ENCODE peak calls at places on chromosomes 3 and 15, in four cellular contexts. One of them, this sample, is unnamed.

GRCh38 chr3:43223670-43224364 is 62.5 kb upstream of the SNRK start:
- DNase-seq in fibroblast of mammary gland: peak
- DNase-seq in prostate gland: no peak
- DNase-seq in hepatocyte: no peak
- DNase-seq in this sample: no peak

GRCh38 chr3:55519016-55519415 is 31.9 kb upstream of the WNT5A start:
- DNase-seq in fibroblast of mammary gland: peak
- DNase-seq in prostate gland: no peak
- DNase-seq in hepatocyte: no peak
- DNase-seq in this sample: no peak

GRCh38 chr3:167967257-167968010 is 128.3 kb downstream of the GOLIM4 start:
- DNase-seq in fibroblast of mammary gland: no peak
- DNase-seq in prostate gland: no peak
- DNase-seq in hepatocyte: no peak
- DNase-seq in this sample: peak

GRCh38 chr3:155646554-155647189 is 98.2 kb downstream of the PLCH1 start:
- DNase-seq in fibroblast of mammary gland: no peak
- DNase-seq in prostate gland: no peak
- DNase-seq in hepatocyte: no peak
- DNase-seq in this sample: no peak

GRCh38 chr15:76776480-76776879 is 128.7 kb downstream of the SCAPER start:
- DNase-seq in fibroblast of mammary gland: no peak
- DNase-seq in prostate gland: no peak
- DNase-seq in hepatocyte: no peak
- DNase-seq in this sample: no peak

GRCh38 chr3:101479022-101479421 is 34.0 kb downstream of the SENP7 start:
- DNase-seq in fibroblast of mammary gland: no peak
- DNase-seq in prostate gland: no peak
- DNase-seq in hepatocyte: no peak
- DNase-seq in this sample: no peak

GRCh38 chr15:43954181-43954621 is 127.4 kb downstream of the WDR76 start:
- DNase-seq in fibroblast of mammary gland: peak
- DNase-seq in prostate gland: no peak
- DNase-seq in hepatocyte: no peak
- DNase-seq in this sample: no peak

GRCh38 chr3:187281191-187281714 is 10.3 kb downstream of the MASP1 start:
- DNase-seq in fibroblast of mammary gland: peak
- DNase-seq in prostate gland: no peak
- DNase-seq in hepatocyte: peak
- DNase-seq in this sample: no peak

GRCh38 chr3:129624347-129625070 is 18.0 kb upstream of the PLXND1 start:
- DNase-seq in fibroblast of mammary gland: no peak
- DNase-seq in prostate gland: no peak
- DNase-seq in hepatocyte: no peak
- DNase-seq in this sample: no peak

GRCh38 chr3:54065551-54065950 is 56.8 kb upstream of the CACNA2D3 start:
- DNase-seq in fibroblast of mammary gland: no peak
- DNase-seq in prostate gland: no peak
- DNase-seq in hepatocyte: no peak
- DNase-seq in this sample: no peak

GRCh38 chr15:50797926-50798325 is 32.4 kb upstream of the SPPL2A start:
- DNase-seq in fibroblast of mammary gland: no peak
- DNase-seq in prostate gland: peak
- DNase-seq in hepatocyte: peak
- DNase-seq in this sample: peak

GRCh38 chr3:196712514-196713413 is 587 bp downstream of the PIGX start:
- DNase-seq in fibroblast of mammary gland: peak
- DNase-seq in prostate gland: peak
- DNase-seq in hepatocyte: peak
- DNase-seq in this sample: peak

GRCh38 chr15:25247418-25248030 is 191.3 kb downstream of the UBE3A start:
- DNase-seq in fibroblast of mammary gland: no peak
- DNase-seq in prostate gland: no peak
- DNase-seq in hepatocyte: no peak
- DNase-seq in this sample: no peak

GRCh38 chr3:40753371-40753770 is 228.6 kb downstream of the ZNF621 start:
- DNase-seq in fibroblast of mammary gland: no peak
- DNase-seq in prostate gland: no peak
- DNase-seq in hepatocyte: no peak
- DNase-seq in this sample: no peak

GRCh38 chr15:82963356-82964341 is 11.1 kb upstream of the HOMER2 start:
- DNase-seq in fibroblast of mammary gland: peak
- DNase-seq in prostate gland: no peak
- DNase-seq in hepatocyte: no peak
- DNase-seq in this sample: no peak

GRCh38 chr3:117404756-117405155 is 695.2 kb downstream of the TUSC7 start:
- DNase-seq in fibroblast of mammary gland: no peak
- DNase-seq in prostate gland: no peak
- DNase-seq in hepatocyte: no peak
- DNase-seq in this sample: no peak

GRCh38 chr3:81218023-81218422 is 543.4 kb downstream of the GBE1 start:
- DNase-seq in fibroblast of mammary gland: peak
- DNase-seq in prostate gland: no peak
- DNase-seq in hepatocyte: peak
- DNase-seq in this sample: no peak

GRCh38 chr15:49848824-49849209 is 228.0 kb downstream of the DTWD1 start:
- DNase-seq in fibroblast of mammary gland: peak
- DNase-seq in prostate gland: no peak
- DNase-seq in hepatocyte: no peak
- DNase-seq in this sample: no peak

GRCh38 chr15:101675015-101675414 is 22.8 kb upstream of the TM2D3 start:
- DNase-seq in fibroblast of mammary gland: peak
- DNase-seq in prostate gland: no peak
- DNase-seq in hepatocyte: no peak
- DNase-seq in this sample: no peak

GRCh38 chr3:154862265-154862664 is 217.9 kb upstream of the MME start:
- DNase-seq in fibroblast of mammary gland: peak
- DNase-seq in prostate gland: no peak
- DNase-seq in hepatocyte: no peak
- DNase-seq in this sample: no peak

GRCh38 chr15:80160570-80161156 is 7.9 kb downstream of the FAH start:
- DNase-seq in fibroblast of mammary gland: peak
- DNase-seq in prostate gland: no peak
- DNase-seq in hepatocyte: peak
- DNase-seq in this sample: no peak

GRCh38 chr3:64351713-64352595 is 126.7 kb upstream of the PRICKLE2 start:
- DNase-seq in fibroblast of mammary gland: no peak
- DNase-seq in prostate gland: no peak
- DNase-seq in hepatocyte: no peak
- DNase-seq in this sample: no peak

GRCh38 chr15:25240461-25241021 is 198.3 kb downstream of the UBE3A start:
- DNase-seq in fibroblast of mammary gland: no peak
- DNase-seq in prostate gland: no peak
- DNase-seq in hepatocyte: no peak
- DNase-seq in this sample: no peak

GRCh38 chr15:73982251-73982962 is 9.7 kb downstream of the STOML1 start:
- DNase-seq in fibroblast of mammary gland: peak
- DNase-seq in prostate gland: peak
- DNase-seq in hepatocyte: peak
- DNase-seq in this sample: no peak

GRCh38 chr3:122183893-122184590 is 574 bp downstream of the CASR start:
- DNase-seq in fibroblast of mammary gland: no peak
- DNase-seq in prostate gland: no peak
- DNase-seq in hepatocyte: no peak
- DNase-seq in this sample: no peak

GRCh38 chr3:89488800-89489580 is 381.6 kb downstream of the EPHA3 start:
- DNase-seq in fibroblast of mammary gland: no peak
- DNase-seq in prostate gland: no peak
- DNase-seq in hepatocyte: no peak
- DNase-seq in this sample: no peak

GRCh38 chr3:119305271-119305670 is 11.1 kb downstream of the ARHGAP31 start:
- DNase-seq in fibroblast of mammary gland: peak
- DNase-seq in prostate gland: no peak
- DNase-seq in hepatocyte: no peak
- DNase-seq in this sample: no peak

GRCh38 chr3:179446501-179446900 is 4.8 kb downstream of the GNB4 start:
- DNase-seq in fibroblast of mammary gland: peak
- DNase-seq in prostate gland: no peak
- DNase-seq in hepatocyte: peak
- DNase-seq in this sample: no peak

DNA sequence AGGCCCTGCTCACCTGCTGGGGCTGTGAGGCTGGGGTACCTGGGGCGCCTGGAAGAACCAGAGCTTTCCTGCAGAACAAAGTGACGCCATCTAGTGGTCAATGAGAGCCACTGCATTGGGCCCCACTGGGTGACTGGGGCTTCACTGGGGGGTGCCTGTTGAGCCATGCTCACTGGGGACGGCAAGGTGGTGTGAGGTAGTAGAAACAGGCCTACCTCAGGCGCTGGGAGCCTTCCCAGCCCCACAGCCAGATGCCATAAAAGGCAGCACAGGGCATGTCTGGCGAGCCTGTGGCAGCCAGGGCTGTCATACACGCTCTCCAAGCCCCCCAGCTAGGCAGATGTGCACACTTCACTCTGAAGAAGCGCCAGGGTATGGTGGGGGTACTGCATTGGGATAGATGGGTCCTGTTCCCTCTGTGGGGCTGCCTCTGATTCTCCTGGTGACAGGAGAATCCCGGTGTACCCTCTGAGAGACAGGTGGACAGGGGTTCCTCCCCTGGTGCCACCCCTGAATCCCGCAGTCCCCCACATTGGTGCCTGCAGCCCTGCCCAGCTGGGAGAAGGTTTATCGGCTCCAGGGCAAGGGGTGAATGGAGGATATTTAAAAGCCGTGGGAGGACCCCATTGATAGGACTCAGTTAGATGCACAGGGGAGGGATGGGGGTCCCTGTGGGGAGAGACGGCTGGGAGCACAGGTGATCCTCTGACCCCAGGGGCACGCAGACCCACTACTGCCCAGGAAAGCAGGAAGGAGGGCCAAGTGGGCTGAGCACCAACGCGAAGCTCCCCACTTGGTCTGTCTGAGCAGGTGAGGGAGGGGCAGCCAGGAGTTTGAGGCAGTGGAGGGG is 178.8 kb downstream of the NSMCE3 start:
- DNase-seq in fibroblast of mammary gland: peak
- DNase-seq in prostate gland: no peak
- DNase-seq in hepatocyte: peak
- DNase-seq in this sample: no peak
- TF ChIP-seq CTCF in fibroblast of mammary gland: peak
- TF ChIP-seq CTCF in prostate gland: peak
- TF ChIP-seq CTCF in hepatocyte: peak
- TF ChIP-seq CTCF in this sample: peak

GRCh38 chr3:33577588-33577987 is 137.4 kb upstream of the UBP1 start:
- DNase-seq in fibroblast of mammary gland: no peak
- DNase-seq in prostate gland: no peak
- DNase-seq in hepatocyte: no peak
- DNase-seq in this sample: no peak
- H3K4me3 ChIP-seq in fibroblast of mammary gland: no peak
- H3K4me3 ChIP-seq in prostate gland: no peak
- H3K4me3 ChIP-seq in hepatocyte: no peak
- H3K4me3 ChIP-seq in this sample: no peak

DNA sequence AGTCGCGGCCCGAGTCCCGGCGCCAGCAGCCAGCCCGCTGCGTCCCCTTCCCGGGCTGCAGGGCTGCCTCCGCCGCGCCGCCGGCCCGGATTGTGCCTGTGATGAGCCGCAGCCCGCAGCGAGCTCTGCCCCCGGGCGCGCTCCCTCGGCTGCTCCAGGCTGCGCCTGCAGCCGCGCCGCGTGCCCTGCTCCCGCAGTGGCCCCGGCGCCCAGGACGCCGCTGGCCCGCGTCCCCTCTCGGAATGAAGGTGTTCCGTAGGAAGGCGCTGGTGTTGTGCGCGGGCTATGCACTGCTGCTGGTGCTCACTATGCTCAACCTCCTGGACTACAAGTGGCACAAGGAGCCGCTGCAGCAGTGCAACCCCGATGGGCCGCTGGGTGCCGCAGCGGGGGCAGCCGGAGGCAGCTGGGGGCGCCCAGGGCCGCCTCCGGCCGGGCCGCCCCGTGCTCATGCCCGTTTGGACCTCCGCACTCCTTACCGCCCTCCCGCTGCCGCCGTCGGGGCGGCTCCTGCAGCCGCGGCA is 1.2 kb downstream of the CHST2 start:
- DNase-seq in fibroblast of mammary gland: peak
- DNase-seq in prostate gland: no peak
- DNase-seq in hepatocyte: peak
- DNase-seq in this sample: no peak
- TF ChIP-seq CTCF in fibroblast of mammary gland: no peak
- TF ChIP-seq CTCF in prostate gland: no peak
- TF ChIP-seq CTCF in hepatocyte: no peak
- TF ChIP-seq CTCF in this sample: peak

GRCh38 chr15:42156266-42156922 is at the start of gene PLA2G4F:
- DNase-seq in fibroblast of mammary gland: no peak
- DNase-seq in prostate gland: peak
- DNase-seq in hepatocyte: peak
- DNase-seq in this sample: peak
- H3K4me3 ChIP-seq in fibroblast of mammary gland: no peak
- H3K4me3 ChIP-seq in prostate gland: peak
- H3K4me3 ChIP-seq in hepatocyte: no peak
- H3K4me3 ChIP-seq in this sample: peak

GRCh38 chr3:72085036-72085435 is 300.1 kb upstream of the PROK2 start:
- DNase-seq in fibroblast of mammary gland: no peak
- DNase-seq in prostate gland: no peak
- DNase-seq in hepatocyte: no peak
- DNase-seq in this sample: no peak

GRCh38 chr3:72086051-72086711 is 301.2 kb upstream of the PROK2 start:
- DNase-seq in fibroblast of mammary gland: peak
- DNase-seq in prostate gland: no peak
- DNase-seq in hepatocyte: peak
- DNase-seq in this sample: no peak

GRCh38 chr3:72087420-72087819 is 302.5 kb upstream of the PROK2 start:
- DNase-seq in fibroblast of mammary gland: no peak
- DNase-seq in prostate gland: no peak
- DNase-seq in hepatocyte: no peak
- DNase-seq in this sample: no peak

GRCh38 chr3:72086712-72087093 is 301.8 kb upstream of the PROK2 start:
- DNase-seq in fibroblast of mammary gland: no peak
- DNase-seq in prostate gland: no peak
- DNase-seq in hepatocyte: no peak
- DNase-seq in this sample: no peak

GRCh38 chr3:72088486-72089025 is 303.6 kb upstream of the PROK2 start:
- DNase-seq in fibroblast of mammary gland: no peak
- DNase-seq in prostate gland: no peak
- DNase-seq in hepatocyte: no peak
- DNase-seq in this sample: no peak
- TF ChIP-seq CTCF in fibroblast of mammary gland: no peak
- TF ChIP-seq CTCF in prostate gland: no peak
- TF ChIP-seq CTCF in hepatocyte: no peak
- TF ChIP-seq CTCF in this sample: no peak

DNA sequence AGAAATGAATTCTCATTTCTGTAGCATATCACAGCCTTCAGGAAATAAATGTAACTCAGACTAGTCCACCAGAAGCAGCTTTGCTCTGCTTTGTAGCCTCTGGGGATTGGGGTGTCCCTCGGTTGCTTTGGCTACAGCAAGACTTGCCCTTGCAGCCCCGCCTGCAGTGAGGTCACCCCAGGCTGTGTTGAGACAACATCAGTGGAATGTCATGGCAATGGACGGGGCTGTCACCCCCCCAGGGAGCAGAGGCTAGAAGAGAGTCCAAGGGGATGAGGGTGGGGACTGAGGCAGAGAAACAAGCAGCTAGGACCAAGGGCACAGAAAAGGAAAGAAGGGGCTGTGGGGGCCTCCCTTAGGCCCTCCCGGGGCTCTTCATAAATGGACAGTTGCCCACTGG is 854 bp downstream of the CLEC3B start:
- DNase-seq in fibroblast of mammary gland: peak
- DNase-seq in prostate gland: no peak
- DNase-seq in hepatocyte: no peak
- DNase-seq in this sample: no peak
- H3K4me3 ChIP-seq in fibroblast of mammary gland: no peak
- H3K4me3 ChIP-seq in prostate gland: no peak
- H3K4me3 ChIP-seq in hepatocyte: no peak
- H3K4me3 ChIP-seq in this sample: no peak